ENCODE peak calls at places on chromosome 12, in five cellular contexts. One of them, this sample, is unnamed.

GRCh38 chr12:5565933-5566632 is 134.2 kb downstream of the NTF3 start:
- DNase-seq in MM.1S: no peak
- DNase-seq in CD4-positive, alpha-beta memory T cell: no peak
- DNase-seq in AG09309: peak
- DNase-seq in thyroid gland: no peak
- DNase-seq in this sample: no peak

GRCh38 chr12:58731096-58731495 is 189.2 kb downstream of the LRIG3 start:
- DNase-seq in thyroid gland: no peak
- DNase-seq in CD4-positive, alpha-beta memory T cell: no peak
- DNase-seq in MM.1S: no peak
- DNase-seq in AG09309: no peak
- DNase-seq in this sample: no peak

GRCh38 chr12:28130625-28131598 is 59.3 kb upstream of the CCDC91 start:
- DNase-seq in thyroid gland: no peak
- DNase-seq in MM.1S: no peak
- DNase-seq in AG09309: peak
- DNase-seq in CD4-positive, alpha-beta memory T cell: no peak
- DNase-seq in this sample: no peak

GRCh38 chr12:45762185-45763110 is 32.9 kb downstream of the ARID2 start:
- DNase-seq in MM.1S: peak
- DNase-seq in thyroid gland: no peak
- DNase-seq in CD4-positive, alpha-beta memory T cell: no peak
- DNase-seq in AG09309: peak
- DNase-seq in this sample: no peak

GRCh38 chr12:111598637-111599458 is at the start of gene ATXN2:
- DNase-seq in thyroid gland: peak
- DNase-seq in AG09309: no peak
- DNase-seq in CD4-positive, alpha-beta memory T cell: peak
- DNase-seq in MM.1S: peak
- DNase-seq in this sample: no peak

GRCh38 chr12:6288235-6288634 is 22.2 kb upstream of the PLEKHG6 start:
- DNase-seq in MM.1S: peak
- DNase-seq in thyroid gland: no peak
- DNase-seq in CD4-positive, alpha-beta memory T cell: no peak
- DNase-seq in AG09309: no peak
- DNase-seq in this sample: no peak

GRCh38 chr12:95318071-95318545 is 100.5 kb downstream of the VEZT start:
- DNase-seq in thyroid gland: no peak
- DNase-seq in AG09309: no peak
- DNase-seq in MM.1S: no peak
- DNase-seq in CD4-positive, alpha-beta memory T cell: no peak
- DNase-seq in this sample: no peak

GRCh38 chr12:80165741-80166140 is 66.4 kb downstream of the OTOGL start:
- DNase-seq in AG09309: no peak
- DNase-seq in thyroid gland: no peak
- DNase-seq in CD4-positive, alpha-beta memory T cell: no peak
- DNase-seq in MM.1S: no peak
- DNase-seq in this sample: no peak

GRCh38 chr12:77382096-77382742 is 316.9 kb upstream of the E2F7 start:
- DNase-seq in MM.1S: no peak
- DNase-seq in CD4-positive, alpha-beta memory T cell: no peak
- DNase-seq in AG09309: peak
- DNase-seq in thyroid gland: no peak
- DNase-seq in this sample: no peak

GRCh38 chr12:92899388-92900001 is 29.6 kb downstream of the EEA1 start:
- DNase-seq in AG09309: peak
- DNase-seq in thyroid gland: peak
- DNase-seq in MM.1S: no peak
- DNase-seq in CD4-positive, alpha-beta memory T cell: no peak
- DNase-seq in this sample: no peak

GRCh38 chr12:121668750-121669524 is 517 bp downstream of the MORN3 start:
- DNase-seq in AG09309: no peak
- DNase-seq in CD4-positive, alpha-beta memory T cell: peak
- DNase-seq in MM.1S: no peak
- DNase-seq in thyroid gland: peak
- DNase-seq in this sample: peak

GRCh38 chr12:101919447-101919846 is 42.1 kb downstream of the DRAM1 start:
- DNase-seq in thyroid gland: no peak
- DNase-seq in AG09309: no peak
- DNase-seq in CD4-positive, alpha-beta memory T cell: no peak
- DNase-seq in MM.1S: no peak
- DNase-seq in this sample: no peak

GRCh38 chr12:17028348-17028747 is 422.4 kb upstream of the LMO3 start:
- DNase-seq in MM.1S: no peak
- DNase-seq in thyroid gland: no peak
- DNase-seq in AG09309: no peak
- DNase-seq in CD4-positive, alpha-beta memory T cell: no peak
- DNase-seq in this sample: no peak

GRCh38 chr12:122935318-122935717 is 30.9 kb downstream of the ABCB9 start:
- DNase-seq in thyroid gland: no peak
- DNase-seq in AG09309: no peak
- DNase-seq in CD4-positive, alpha-beta memory T cell: no peak
- DNase-seq in MM.1S: peak
- DNase-seq in this sample: no peak

GRCh38 chr12:95548539-95549391 is 2.5 kb downstream of the USP44 start:
- DNase-seq in AG09309: no peak
- DNase-seq in CD4-positive, alpha-beta memory T cell: peak
- DNase-seq in thyroid gland: peak
- DNase-seq in MM.1S: no peak
- DNase-seq in this sample: peak

GRCh38 chr12:52284562-52285171 is 6.7 kb downstream of the KRT81 start:
- DNase-seq in AG09309: no peak
- DNase-seq in thyroid gland: no peak
- DNase-seq in MM.1S: no peak
- DNase-seq in CD4-positive, alpha-beta memory T cell: no peak
- DNase-seq in this sample: no peak

GRCh38 chr12:108561852-108562347 is 496 bp upstream of the ISCU start:
- DNase-seq in CD4-positive, alpha-beta memory T cell: no peak
- DNase-seq in MM.1S: no peak
- DNase-seq in AG09309: no peak
- DNase-seq in thyroid gland: no peak
- DNase-seq in this sample: no peak
- H3K4me3 ChIP-seq in CD4-positive, alpha-beta memory T cell: peak
- H3K4me3 ChIP-seq in MM.1S: peak
- H3K4me3 ChIP-seq in AG09309: peak
- H3K4me3 ChIP-seq in thyroid gland: peak
- H3K4me3 ChIP-seq in this sample: peak

DNA sequence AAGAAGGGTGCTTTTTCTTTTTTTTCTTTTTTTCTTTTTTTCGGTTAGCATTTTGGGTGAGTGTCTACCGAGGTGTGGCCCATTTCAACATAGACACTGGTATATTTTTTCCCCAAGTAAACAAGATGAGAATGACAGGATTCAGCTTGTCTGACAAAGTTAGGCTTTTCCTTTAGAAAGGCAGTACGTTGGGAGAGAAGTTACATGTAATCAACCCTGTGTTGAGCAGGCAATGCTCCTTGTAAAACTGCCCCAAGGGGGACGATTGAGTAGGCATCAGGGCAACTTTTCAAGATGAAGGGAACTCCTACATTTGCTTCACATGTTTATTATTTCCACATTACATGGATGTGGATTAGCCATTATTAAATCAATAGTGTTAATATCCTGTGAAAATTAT is 1.7 kb downstream of the EMP1 start:
- DNase-seq in CD4-positive, alpha-beta memory T cell: no peak
- DNase-seq in MM.1S: no peak
- DNase-seq in AG09309: no peak
- DNase-seq in thyroid gland: no peak
- DNase-seq in this sample: no peak
- H3K4me3 ChIP-seq in CD4-positive, alpha-beta memory T cell: no peak
- H3K4me3 ChIP-seq in MM.1S: no peak
- H3K4me3 ChIP-seq in AG09309: peak
- H3K4me3 ChIP-seq in thyroid gland: peak
- H3K4me3 ChIP-seq in this sample: no peak

DNA sequence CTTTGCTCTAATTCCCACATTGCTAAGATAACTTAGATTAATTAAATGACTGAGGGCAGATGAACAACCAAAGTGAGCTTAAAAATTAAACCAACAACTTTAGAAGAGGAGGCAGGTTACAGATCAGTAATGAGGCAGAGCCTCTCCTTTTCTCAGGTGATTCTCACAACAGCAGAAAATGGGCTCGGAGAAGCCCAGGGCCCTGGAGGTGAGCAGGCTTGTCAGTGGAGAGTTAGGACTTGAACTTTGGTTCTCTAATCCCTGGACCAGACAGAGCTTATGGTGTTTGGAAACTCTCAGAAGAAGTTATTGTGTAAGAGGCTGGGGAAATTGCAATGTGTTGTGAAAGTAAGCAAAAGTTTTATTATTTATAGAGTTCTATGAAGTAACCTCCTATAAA is 2.8 kb downstream of the TRHDE start:
- DNase-seq in AG09309: peak
- DNase-seq in CD4-positive, alpha-beta memory T cell: no peak
- DNase-seq in thyroid gland: no peak
- DNase-seq in MM.1S: no peak
- DNase-seq in this sample: no peak
- H3K4me3 ChIP-seq in AG09309: peak
- H3K4me3 ChIP-seq in CD4-positive, alpha-beta memory T cell: no peak
- H3K4me3 ChIP-seq in thyroid gland: no peak
- H3K4me3 ChIP-seq in MM.1S: no peak
- H3K4me3 ChIP-seq in this sample: no peak

GRCh38 chr12:105382771-105383632 is 52.5 kb downstream of the C12orf75 start:
- DNase-seq in CD4-positive, alpha-beta memory T cell: peak
- DNase-seq in thyroid gland: no peak
- DNase-seq in AG09309: peak
- DNase-seq in MM.1S: peak
- DNase-seq in this sample: peak
- H3K4me3 ChIP-seq in CD4-positive, alpha-beta memory T cell: no peak
- H3K4me3 ChIP-seq in thyroid gland: no peak
- H3K4me3 ChIP-seq in AG09309: peak
- H3K4me3 ChIP-seq in MM.1S: no peak
- H3K4me3 ChIP-seq in this sample: no peak

DNA sequence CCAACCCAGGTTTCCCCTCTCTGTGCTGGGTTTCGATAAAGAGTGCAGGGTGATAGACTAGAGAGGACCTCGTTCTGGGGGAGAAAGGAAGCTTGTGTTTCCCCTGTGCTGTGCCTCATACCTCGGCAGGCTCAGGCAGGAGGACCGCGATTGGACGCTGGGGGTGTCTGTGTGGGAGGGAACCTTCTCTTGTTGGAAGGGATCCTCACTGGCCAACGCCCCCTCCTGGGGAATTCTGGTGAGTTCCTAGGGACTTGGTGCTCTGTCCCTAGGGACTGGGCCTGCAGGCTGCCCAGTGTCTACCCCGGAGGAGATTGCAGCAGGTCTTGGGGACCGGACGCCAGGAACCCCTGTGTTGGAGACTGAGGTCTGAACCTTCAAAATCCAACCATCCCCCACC is 157.4 kb upstream of the PRMT8 start:
- DNase-seq in thyroid gland: no peak
- DNase-seq in AG09309: no peak
- DNase-seq in MM.1S: no peak
- DNase-seq in CD4-positive, alpha-beta memory T cell: no peak
- DNase-seq in this sample: no peak
- H3K4me3 ChIP-seq in thyroid gland: no peak
- H3K4me3 ChIP-seq in AG09309: no peak
- H3K4me3 ChIP-seq in MM.1S: no peak
- H3K4me3 ChIP-seq in CD4-positive, alpha-beta memory T cell: no peak
- H3K4me3 ChIP-seq in this sample: no peak

GRCh38 chr12:124289634-124290600 is 5.0 kb upstream of the RFLNA start:
- DNase-seq in thyroid gland: no peak
- DNase-seq in MM.1S: no peak
- DNase-seq in AG09309: no peak
- DNase-seq in CD4-positive, alpha-beta memory T cell: no peak
- DNase-seq in this sample: no peak
- H3K4me3 ChIP-seq in thyroid gland: no peak
- H3K4me3 ChIP-seq in MM.1S: no peak
- H3K4me3 ChIP-seq in AG09309: no peak
- H3K4me3 ChIP-seq in CD4-positive, alpha-beta memory T cell: no peak
- H3K4me3 ChIP-seq in this sample: no peak

GRCh38 chr12:56297400-56297799 is 2.7 kb downstream of the CS start:
- DNase-seq in thyroid gland: no peak
- DNase-seq in MM.1S: no peak
- DNase-seq in AG09309: no peak
- DNase-seq in CD4-positive, alpha-beta memory T cell: no peak
- DNase-seq in this sample: no peak

GRCh38 chr12:56296207-56296785 is 3.8 kb downstream of the CS start:
- DNase-seq in AG09309: no peak
- DNase-seq in CD4-positive, alpha-beta memory T cell: no peak
- DNase-seq in MM.1S: no peak
- DNase-seq in thyroid gland: no peak
- DNase-seq in this sample: no peak

GRCh38 chr12:56288705-56289387 is 11.3 kb downstream of the CS start:
- DNase-seq in AG09309: no peak
- DNase-seq in MM.1S: no peak
- DNase-seq in thyroid gland: no peak
- DNase-seq in CD4-positive, alpha-beta memory T cell: no peak
- DNase-seq in this sample: no peak

GRCh38 chr12:56298828-56299227 is 1.3 kb downstream of the CS start:
- DNase-seq in AG09309: no peak
- DNase-seq in thyroid gland: no peak
- DNase-seq in CD4-positive, alpha-beta memory T cell: no peak
- DNase-seq in MM.1S: no peak
- DNase-seq in this sample: no peak

GRCh38 chr12:56293785-56294184 is 6.3 kb downstream of the CS start:
- DNase-seq in MM.1S: no peak
- DNase-seq in CD4-positive, alpha-beta memory T cell: no peak
- DNase-seq in thyroid gland: no peak
- DNase-seq in AG09309: no peak
- DNase-seq in this sample: no peak
- H3K4me3 ChIP-seq in MM.1S: no peak
- H3K4me3 ChIP-seq in CD4-positive, alpha-beta memory T cell: no peak
- H3K4me3 ChIP-seq in thyroid gland: no peak
- H3K4me3 ChIP-seq in AG09309: no peak
- H3K4me3 ChIP-seq in this sample: no peak

GRCh38 chr12:12924169-12924568 is 27.8 kb downstream of the GPRC5D start:
- DNase-seq in AG09309: no peak
- DNase-seq in MM.1S: no peak
- DNase-seq in thyroid gland: no peak
- DNase-seq in CD4-positive, alpha-beta memory T cell: no peak
- DNase-seq in this sample: no peak

GRCh38 chr12:12929696-12930095 is 22.3 kb downstream of the GPRC5D start:
- DNase-seq in AG09309: no peak
- DNase-seq in MM.1S: no peak
- DNase-seq in CD4-positive, alpha-beta memory T cell: no peak
- DNase-seq in thyroid gland: no peak
- DNase-seq in this sample: no peak

GRCh38 chr12:12927211-12928079 is 24.5 kb downstream of the GPRC5D start:
- DNase-seq in CD4-positive, alpha-beta memory T cell: peak
- DNase-seq in thyroid gland: peak
- DNase-seq in MM.1S: no peak
- DNase-seq in AG09309: no peak
- DNase-seq in this sample: peak

GRCh38 chr12:12925383-12925782 is 26.6 kb downstream of the GPRC5D start:
- DNase-seq in thyroid gland: no peak
- DNase-seq in AG09309: no peak
- DNase-seq in MM.1S: no peak
- DNase-seq in CD4-positive, alpha-beta memory T cell: no peak
- DNase-seq in this sample: no peak

GRCh38 chr12:12926571-12927071 is 25.3 kb downstream of the GPRC5D start:
- DNase-seq in AG09309: no peak
- DNase-seq in MM.1S: no peak
- DNase-seq in thyroid gland: no peak
- DNase-seq in CD4-positive, alpha-beta memory T cell: no peak
- DNase-seq in this sample: no peak
- H3K4me3 ChIP-seq in AG09309: no peak
- H3K4me3 ChIP-seq in MM.1S: no peak
- H3K4me3 ChIP-seq in thyroid gland: no peak
- H3K4me3 ChIP-seq in CD4-positive, alpha-beta memory T cell: no peak
- H3K4me3 ChIP-seq in this sample: no peak